ENCODE peak calls at places on chromosomes 3 and 15, in seven cellular contexts. One of them, this sample, is unnamed. For H3K27me3, the result is how much of the 10 kb centered on the place peaks cover.

GRCh38 chr3:157948605-157949383 is 157.4 kb downstream of the SHOX2 start:
- DNase-seq in left ventricle myocardium inferior: no peak
- DNase-seq in transverse colon: no peak
- DNase-seq in WERI-Rb-1: peak
- DNase-seq in right atrium auricular region: no peak
- DNase-seq in psoas muscle: no peak
- DNase-seq in pancreas: no peak
- DNase-seq in this sample: no peak

GRCh38 chr3:79490165-79491028 is 277.4 kb downstream of the ROBO1 start:
- DNase-seq in left ventricle myocardium inferior: peak
- DNase-seq in transverse colon: peak
- DNase-seq in WERI-Rb-1: no peak
- DNase-seq in right atrium auricular region: no peak
- DNase-seq in psoas muscle: peak
- DNase-seq in pancreas: peak
- DNase-seq in this sample: no peak

GRCh38 chr15:31236184-31237041 is 90.2 kb upstream of the KLF13 start:
- DNase-seq in left ventricle myocardium inferior: peak
- DNase-seq in transverse colon: peak
- DNase-seq in WERI-Rb-1: no peak
- DNase-seq in right atrium auricular region: peak
- DNase-seq in psoas muscle: peak
- DNase-seq in pancreas: peak
- DNase-seq in this sample: peak

GRCh38 chr3:169243122-169243521 is 420.4 kb downstream of the MECOM start:
- DNase-seq in left ventricle myocardium inferior: no peak
- DNase-seq in transverse colon: no peak
- DNase-seq in WERI-Rb-1: no peak
- DNase-seq in right atrium auricular region: no peak
- DNase-seq in psoas muscle: no peak
- DNase-seq in pancreas: no peak
- DNase-seq in this sample: no peak

GRCh38 chr3:13236774-13237173 is 163.5 kb upstream of the IQSEC1 start:
- DNase-seq in left ventricle myocardium inferior: no peak
- DNase-seq in transverse colon: no peak
- DNase-seq in WERI-Rb-1: no peak
- DNase-seq in right atrium auricular region: no peak
- DNase-seq in psoas muscle: no peak
- DNase-seq in pancreas: no peak
- DNase-seq in this sample: no peak

GRCh38 chr3:167716920-167717319 is 17.8 kb downstream of the PDCD10 start:
- DNase-seq in left ventricle myocardium inferior: no peak
- DNase-seq in transverse colon: no peak
- DNase-seq in WERI-Rb-1: no peak
- DNase-seq in right atrium auricular region: no peak
- DNase-seq in psoas muscle: no peak
- DNase-seq in pancreas: peak
- DNase-seq in this sample: no peak

GRCh38 chr3:102733811-102734574 is 299.2 kb downstream of the ZPLD1 start:
- DNase-seq in left ventricle myocardium inferior: no peak
- DNase-seq in transverse colon: no peak
- DNase-seq in WERI-Rb-1: no peak
- DNase-seq in right atrium auricular region: no peak
- DNase-seq in psoas muscle: no peak
- DNase-seq in pancreas: no peak
- DNase-seq in this sample: no peak

GRCh38 chr3:52292247-52293065 is 4.8 kb downstream of the GLYCTK start:
- DNase-seq in left ventricle myocardium inferior: no peak
- DNase-seq in transverse colon: no peak
- DNase-seq in WERI-Rb-1: no peak
- DNase-seq in right atrium auricular region: no peak
- DNase-seq in psoas muscle: no peak
- DNase-seq in pancreas: no peak
- DNase-seq in this sample: no peak

GRCh38 chr3:67104388-67104787 is 106.3 kb downstream of the KBTBD8 start:
- DNase-seq in left ventricle myocardium inferior: no peak
- DNase-seq in transverse colon: no peak
- DNase-seq in WERI-Rb-1: no peak
- DNase-seq in right atrium auricular region: no peak
- DNase-seq in psoas muscle: no peak
- DNase-seq in pancreas: no peak
- DNase-seq in this sample: no peak

GRCh38 chr3:100988080-100988479 is 5.1 kb downstream of the ABI3BP start:
- DNase-seq in left ventricle myocardium inferior: no peak
- DNase-seq in transverse colon: no peak
- DNase-seq in WERI-Rb-1: no peak
- DNase-seq in right atrium auricular region: no peak
- DNase-seq in psoas muscle: no peak
- DNase-seq in pancreas: no peak
- DNase-seq in this sample: no peak

GRCh38 chr15:78241017-78241416 is 6.7 kb upstream of the ACSBG1 start:
- DNase-seq in left ventricle myocardium inferior: peak
- DNase-seq in transverse colon: peak
- DNase-seq in WERI-Rb-1: peak
- DNase-seq in right atrium auricular region: peak
- DNase-seq in psoas muscle: peak
- DNase-seq in pancreas: peak
- DNase-seq in this sample: peak

GRCh38 chr3:152322756-152323155 is 54.0 kb downstream of the MBNL1 start:
- DNase-seq in left ventricle myocardium inferior: no peak
- DNase-seq in transverse colon: no peak
- DNase-seq in WERI-Rb-1: no peak
- DNase-seq in right atrium auricular region: no peak
- DNase-seq in psoas muscle: no peak
- DNase-seq in pancreas: no peak
- DNase-seq in this sample: no peak

GRCh38 chr3:169658311-169658931 is 5.1 kb downstream of the MECOM start:
- DNase-seq in left ventricle myocardium inferior: no peak
- DNase-seq in transverse colon: no peak
- DNase-seq in WERI-Rb-1: no peak
- DNase-seq in right atrium auricular region: peak
- DNase-seq in psoas muscle: no peak
- DNase-seq in pancreas: peak
- DNase-seq in this sample: no peak

GRCh38 chr3:63933459-63933858 is 21.3 kb upstream of the SCAANT1 start:
- DNase-seq in left ventricle myocardium inferior: no peak
- DNase-seq in transverse colon: no peak
- DNase-seq in WERI-Rb-1: no peak
- DNase-seq in right atrium auricular region: no peak
- DNase-seq in psoas muscle: no peak
- DNase-seq in pancreas: no peak
- DNase-seq in this sample: no peak

GRCh38 chr3:195099976-195100755 is 170.8 kb downstream of the XXYLT1 start:
- DNase-seq in left ventricle myocardium inferior: peak
- DNase-seq in transverse colon: no peak
- DNase-seq in WERI-Rb-1: no peak
- DNase-seq in right atrium auricular region: no peak
- DNase-seq in psoas muscle: no peak
- DNase-seq in pancreas: no peak
- DNase-seq in this sample: no peak

DNA sequence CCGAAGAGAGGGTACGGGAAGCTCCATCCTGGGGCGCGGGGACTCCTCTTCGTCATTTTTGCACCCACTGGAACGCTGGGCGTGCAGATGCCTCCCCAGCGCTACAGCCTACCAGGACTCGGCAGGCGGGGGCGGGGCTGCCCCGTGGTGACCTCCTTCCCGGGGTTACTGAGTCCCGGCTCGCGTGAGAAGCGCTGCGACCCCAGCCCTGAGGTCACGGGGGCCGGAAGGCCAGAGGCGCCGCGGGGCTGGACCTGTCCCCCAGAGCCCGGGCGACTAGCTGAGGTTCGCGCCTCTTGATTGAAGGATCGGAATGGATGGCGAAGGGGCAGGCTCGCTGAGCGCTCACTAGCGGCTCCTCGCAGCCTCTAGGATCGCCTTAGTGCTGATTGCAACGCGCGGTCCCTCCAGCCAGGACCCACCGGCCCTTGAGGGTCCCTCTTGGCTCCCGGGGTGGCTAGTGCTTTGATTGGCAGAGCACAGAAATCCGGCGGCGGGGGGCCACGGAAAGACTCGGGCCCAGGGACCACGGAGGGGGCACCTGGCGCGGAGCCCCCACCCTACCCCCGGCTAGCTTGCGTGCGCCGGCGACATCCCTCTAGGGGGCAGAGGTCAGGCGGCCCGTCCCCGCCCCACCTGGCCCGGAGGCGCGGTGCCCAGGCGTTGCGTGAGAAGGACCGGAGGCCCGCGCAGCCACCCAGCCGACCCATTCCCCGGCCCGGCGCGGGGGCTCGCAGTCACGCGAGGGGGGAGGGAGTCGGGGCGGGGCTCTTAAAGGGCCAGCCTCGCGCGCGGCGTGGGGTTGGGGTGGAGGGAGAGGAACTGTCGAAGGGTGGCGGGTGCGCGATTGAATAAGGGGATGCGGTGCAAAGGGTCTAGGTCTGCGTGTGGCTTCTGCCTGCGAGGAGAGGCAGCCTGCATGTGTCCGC is 781 bp upstream of the CYP1A1 start:
- DNase-seq in left ventricle myocardium inferior: peak
- DNase-seq in transverse colon: peak
- DNase-seq in WERI-Rb-1: peak
- DNase-seq in right atrium auricular region: no peak
- DNase-seq in psoas muscle: peak
- DNase-seq in pancreas: peak
- DNase-seq in this sample: no peak
- H3K27ac ChIP-seq in left ventricle myocardium inferior: peak
- H3K27ac ChIP-seq in transverse colon: no peak
- H3K27ac ChIP-seq in WERI-Rb-1: no peak
- H3K27ac ChIP-seq in right atrium auricular region: peak
- H3K27ac ChIP-seq in psoas muscle: peak
- H3K27ac ChIP-seq in pancreas: no peak
- H3K27ac ChIP-seq in this sample: no peak

GRCh38 chr15:89400121-89400996 is 65.7 kb upstream of the POLG start:
- DNase-seq in left ventricle myocardium inferior: no peak
- DNase-seq in transverse colon: no peak
- DNase-seq in WERI-Rb-1: peak
- DNase-seq in right atrium auricular region: no peak
- DNase-seq in psoas muscle: no peak
- DNase-seq in pancreas: no peak
- DNase-seq in this sample: no peak

GRCh38 chr15:89400997-89401590 is 66.5 kb upstream of the POLG start:
- DNase-seq in left ventricle myocardium inferior: no peak
- DNase-seq in transverse colon: no peak
- DNase-seq in WERI-Rb-1: no peak
- DNase-seq in right atrium auricular region: no peak
- DNase-seq in psoas muscle: no peak
- DNase-seq in pancreas: no peak
- DNase-seq in this sample: no peak

GRCh38 chr15:89402406-89402805 is 67.8 kb upstream of the POLG start:
- DNase-seq in left ventricle myocardium inferior: no peak
- DNase-seq in transverse colon: no peak
- DNase-seq in WERI-Rb-1: no peak
- DNase-seq in right atrium auricular region: no peak
- DNase-seq in psoas muscle: no peak
- DNase-seq in pancreas: no peak
- DNase-seq in this sample: no peak

GRCh38 chr15:89399390-89400120 is 64.9 kb upstream of the POLG start:
- DNase-seq in left ventricle myocardium inferior: no peak
- DNase-seq in transverse colon: peak
- DNase-seq in WERI-Rb-1: peak
- DNase-seq in right atrium auricular region: no peak
- DNase-seq in psoas muscle: no peak
- DNase-seq in pancreas: peak
- DNase-seq in this sample: no peak

DNA sequence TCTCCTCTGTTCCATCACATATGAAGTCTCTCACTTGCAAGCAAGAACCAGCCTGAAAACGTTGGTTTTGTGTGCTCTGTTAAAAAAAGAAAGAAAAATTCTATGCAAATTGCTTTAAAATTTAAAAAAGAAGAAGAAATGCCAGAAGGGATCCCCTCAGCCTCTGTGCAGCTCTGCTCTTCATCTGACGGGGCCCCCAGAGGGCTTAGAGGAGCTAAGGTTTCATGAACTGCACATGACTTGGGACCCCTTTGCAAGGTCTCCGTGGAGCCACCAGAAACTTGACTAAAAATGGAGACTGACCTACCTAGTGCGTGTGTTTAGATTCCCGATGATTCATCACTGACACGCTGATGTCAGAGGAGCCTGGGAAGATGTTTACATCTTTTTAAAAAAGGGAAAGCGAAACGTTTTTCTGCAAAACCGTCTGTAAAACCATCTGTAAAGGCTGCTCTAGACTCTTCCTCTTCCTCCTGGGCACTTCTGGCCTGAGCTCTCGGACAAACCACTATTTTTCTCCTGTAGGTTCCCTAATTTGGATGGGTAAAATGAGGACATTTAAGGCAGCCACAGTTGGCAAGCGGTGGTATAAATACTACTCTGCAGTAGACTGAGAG is 67.1 kb upstream of the POLG start:
- DNase-seq in left ventricle myocardium inferior: no peak
- DNase-seq in transverse colon: no peak
- DNase-seq in WERI-Rb-1: no peak
- DNase-seq in right atrium auricular region: no peak
- DNase-seq in psoas muscle: no peak
- DNase-seq in pancreas: no peak
- DNase-seq in this sample: no peak
- H3K27me3 ChIP-seq in left ventricle myocardium inferior: half or more
- H3K27me3 ChIP-seq in transverse colon: half or more
- H3K27me3 ChIP-seq in WERI-Rb-1: under half
- H3K27me3 ChIP-seq in right atrium auricular region: half or more
- H3K27me3 ChIP-seq in psoas muscle: half or more
- H3K27me3 ChIP-seq in pancreas: under half
- H3K27me3 ChIP-seq in this sample: under half

GRCh38 chr3:11154953-11155325 is 646 bp downstream of the HRH1 start:
- DNase-seq in left ventricle myocardium inferior: no peak
- DNase-seq in transverse colon: no peak
- DNase-seq in WERI-Rb-1: peak
- DNase-seq in right atrium auricular region: no peak
- DNase-seq in psoas muscle: no peak
- DNase-seq in pancreas: no peak
- DNase-seq in this sample: no peak

GRCh38 chr3:11156026-11156410 is 1.7 kb downstream of the HRH1 start:
- DNase-seq in left ventricle myocardium inferior: no peak
- DNase-seq in transverse colon: no peak
- DNase-seq in WERI-Rb-1: no peak
- DNase-seq in right atrium auricular region: no peak
- DNase-seq in psoas muscle: no peak
- DNase-seq in pancreas: no peak
- DNase-seq in this sample: no peak

GRCh38 chr3:11154036-11154952 is at the start of gene HRH1:
- DNase-seq in left ventricle myocardium inferior: peak
- DNase-seq in transverse colon: peak
- DNase-seq in WERI-Rb-1: no peak
- DNase-seq in right atrium auricular region: no peak
- DNase-seq in psoas muscle: peak
- DNase-seq in pancreas: no peak
- DNase-seq in this sample: no peak

GRCh38 chr3:11157406-11157805 is 3.1 kb downstream of the HRH1 start:
- DNase-seq in left ventricle myocardium inferior: no peak
- DNase-seq in transverse colon: no peak
- DNase-seq in WERI-Rb-1: no peak
- DNase-seq in right atrium auricular region: no peak
- DNase-seq in psoas muscle: no peak
- DNase-seq in pancreas: no peak
- DNase-seq in this sample: no peak

GRCh38 chr3:11155341-11156025 is 1.2 kb downstream of the HRH1 start:
- DNase-seq in left ventricle myocardium inferior: peak
- DNase-seq in transverse colon: peak
- DNase-seq in WERI-Rb-1: peak
- DNase-seq in right atrium auricular region: peak
- DNase-seq in psoas muscle: peak
- DNase-seq in pancreas: no peak
- DNase-seq in this sample: peak
- H3K4me3 ChIP-seq in left ventricle myocardium inferior: peak
- H3K4me3 ChIP-seq in transverse colon: peak
- H3K4me3 ChIP-seq in WERI-Rb-1: peak
- H3K4me3 ChIP-seq in right atrium auricular region: peak
- H3K4me3 ChIP-seq in psoas muscle: peak
- H3K4me3 ChIP-seq in pancreas: no peak
- H3K4me3 ChIP-seq in this sample: peak

GRCh38 chr3:133414021-133414392 is 14.2 kb downstream of the BFSP2 start:
- DNase-seq in left ventricle myocardium inferior: no peak
- DNase-seq in transverse colon: no peak
- DNase-seq in WERI-Rb-1: no peak
- DNase-seq in right atrium auricular region: no peak
- DNase-seq in psoas muscle: no peak
- DNase-seq in pancreas: no peak
- DNase-seq in this sample: no peak
- H3K27ac ChIP-seq in left ventricle myocardium inferior: no peak
- H3K27ac ChIP-seq in transverse colon: no peak
- H3K27ac ChIP-seq in WERI-Rb-1: no peak
- H3K27ac ChIP-seq in right atrium auricular region: peak
- H3K27ac ChIP-seq in psoas muscle: no peak
- H3K27ac ChIP-seq in pancreas: no peak
- H3K27ac ChIP-seq in this sample: peak